ENCODE peak calls at places on chromosomes 13 and 19, in four cellular contexts. One of them, this sample, is unnamed.

GRCh38 chr13:104691765-104692164 is 1625.5 kb upstream of the SLC10A2 start:
- DNase-seq in cardiac muscle cell: no peak
- DNase-seq in thoracic aorta: no peak
- DNase-seq in WERI-Rb-1: no peak
- DNase-seq in this sample: no peak

GRCh38 chr13:93775507-93776108 is 549.0 kb downstream of the GPC6 start:
- DNase-seq in cardiac muscle cell: no peak
- DNase-seq in thoracic aorta: no peak
- DNase-seq in WERI-Rb-1: no peak
- DNase-seq in this sample: no peak

GRCh38 chr19:51158474-51159129 is 16.5 kb downstream of the SIGLEC7 start:
- DNase-seq in cardiac muscle cell: peak
- DNase-seq in thoracic aorta: no peak
- DNase-seq in WERI-Rb-1: peak
- DNase-seq in this sample: peak

GRCh38 chr13:45602183-45602582 is 13.4 kb downstream of the ERICH6B start:
- DNase-seq in cardiac muscle cell: no peak
- DNase-seq in thoracic aorta: no peak
- DNase-seq in WERI-Rb-1: no peak
- DNase-seq in this sample: no peak

GRCh38 chr13:43953370-43953769 is 73.7 kb downstream of the LACC1 start:
- DNase-seq in cardiac muscle cell: no peak
- DNase-seq in thoracic aorta: no peak
- DNase-seq in WERI-Rb-1: no peak
- DNase-seq in this sample: no peak

GRCh38 chr13:109207618-109208017 is 578.2 kb downstream of the MYO16 start:
- DNase-seq in cardiac muscle cell: no peak
- DNase-seq in thoracic aorta: no peak
- DNase-seq in WERI-Rb-1: peak
- DNase-seq in this sample: peak

GRCh38 chr13:82654851-82655517 is 1227.3 kb downstream of the SLITRK1 start:
- DNase-seq in cardiac muscle cell: no peak
- DNase-seq in thoracic aorta: peak
- DNase-seq in WERI-Rb-1: no peak
- DNase-seq in this sample: no peak

GRCh38 chr13:77184455-77184854 is 142.4 kb downstream of the MYCBP2 start:
- DNase-seq in cardiac muscle cell: no peak
- DNase-seq in thoracic aorta: no peak
- DNase-seq in WERI-Rb-1: no peak
- DNase-seq in this sample: no peak

GRCh38 chr19:27765397-27765796 is 1447.6 kb downstream of the UQCRFS1 start:
- DNase-seq in cardiac muscle cell: no peak
- DNase-seq in thoracic aorta: no peak
- DNase-seq in WERI-Rb-1: no peak
- DNase-seq in this sample: no peak

GRCh38 chr13:59546178-59546577 is 617.5 kb downstream of the DIAPH3 start:
- DNase-seq in cardiac muscle cell: no peak
- DNase-seq in thoracic aorta: no peak
- DNase-seq in WERI-Rb-1: no peak
- DNase-seq in this sample: no peak

GRCh38 chr13:24627090-24627714 is 53.0 kb upstream of the ATP12A start:
- DNase-seq in cardiac muscle cell: peak
- DNase-seq in thoracic aorta: no peak
- DNase-seq in WERI-Rb-1: peak
- DNase-seq in this sample: peak

GRCh38 chr19:10836478-10837325 is 690 bp upstream of the TMED1 start:
- DNase-seq in cardiac muscle cell: peak
- DNase-seq in thoracic aorta: peak
- DNase-seq in WERI-Rb-1: peak
- DNase-seq in this sample: peak

DNA sequence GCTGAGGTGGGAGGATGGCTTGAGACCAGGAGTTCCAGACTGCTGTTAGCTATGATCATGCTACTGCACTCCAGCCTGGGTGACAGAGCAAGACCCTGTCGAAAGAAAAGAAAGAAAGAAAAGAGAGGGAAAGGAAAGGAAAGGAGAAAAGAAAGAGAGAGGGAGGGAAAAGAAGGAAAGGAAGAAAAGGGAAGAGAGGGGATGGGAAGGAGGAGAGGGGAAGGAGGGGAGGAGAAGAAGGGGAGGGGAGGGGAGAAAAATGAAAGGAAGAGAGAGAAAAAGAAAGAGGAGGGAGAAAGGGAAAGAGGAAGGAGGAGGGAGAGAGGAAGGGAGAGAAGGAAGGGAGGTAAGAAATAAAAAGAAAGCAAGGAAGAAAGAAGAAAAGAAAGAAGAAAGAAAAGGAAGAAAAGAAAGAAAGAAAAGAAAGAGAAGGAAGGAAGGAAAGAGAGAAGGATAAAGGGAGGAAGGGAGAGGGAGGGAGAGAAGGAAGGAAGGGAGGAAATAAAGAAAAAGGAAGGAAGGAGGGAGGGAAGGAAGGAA is 44.1 kb downstream of the INSR start:
- DNase-seq in cardiac muscle cell: no peak
- DNase-seq in thoracic aorta: no peak
- DNase-seq in WERI-Rb-1: no peak
- DNase-seq in this sample: no peak
- TF ChIP-seq CTCF in cardiac muscle cell: no peak
- TF ChIP-seq CTCF in thoracic aorta: no peak
- TF ChIP-seq CTCF in WERI-Rb-1: no peak
- TF ChIP-seq CTCF in this sample: no peak

DNA sequence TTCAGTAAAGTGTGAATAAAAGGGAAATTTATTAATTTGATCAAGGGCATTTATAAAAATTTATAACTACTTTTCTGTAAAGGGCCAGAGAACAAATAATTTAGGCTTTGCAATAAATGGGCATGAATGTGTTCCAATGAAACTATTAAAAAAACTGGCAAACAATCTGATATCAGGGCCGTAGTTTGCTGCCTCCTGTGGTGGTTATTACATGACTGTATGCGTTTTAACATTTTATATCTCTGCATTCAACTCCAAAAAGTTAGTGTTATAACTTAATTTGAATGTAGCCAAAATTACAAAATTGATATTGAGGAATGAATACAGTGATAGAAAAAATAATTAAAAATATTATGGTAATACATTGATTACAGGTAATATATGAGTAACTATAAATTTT is 80.5 kb upstream of the POSTN start:
- DNase-seq in cardiac muscle cell: no peak
- DNase-seq in thoracic aorta: no peak
- DNase-seq in WERI-Rb-1: no peak
- DNase-seq in this sample: no peak
- TF ChIP-seq CTCF in cardiac muscle cell: peak
- TF ChIP-seq CTCF in thoracic aorta: no peak
- TF ChIP-seq CTCF in WERI-Rb-1: no peak
- TF ChIP-seq CTCF in this sample: no peak

DNA sequence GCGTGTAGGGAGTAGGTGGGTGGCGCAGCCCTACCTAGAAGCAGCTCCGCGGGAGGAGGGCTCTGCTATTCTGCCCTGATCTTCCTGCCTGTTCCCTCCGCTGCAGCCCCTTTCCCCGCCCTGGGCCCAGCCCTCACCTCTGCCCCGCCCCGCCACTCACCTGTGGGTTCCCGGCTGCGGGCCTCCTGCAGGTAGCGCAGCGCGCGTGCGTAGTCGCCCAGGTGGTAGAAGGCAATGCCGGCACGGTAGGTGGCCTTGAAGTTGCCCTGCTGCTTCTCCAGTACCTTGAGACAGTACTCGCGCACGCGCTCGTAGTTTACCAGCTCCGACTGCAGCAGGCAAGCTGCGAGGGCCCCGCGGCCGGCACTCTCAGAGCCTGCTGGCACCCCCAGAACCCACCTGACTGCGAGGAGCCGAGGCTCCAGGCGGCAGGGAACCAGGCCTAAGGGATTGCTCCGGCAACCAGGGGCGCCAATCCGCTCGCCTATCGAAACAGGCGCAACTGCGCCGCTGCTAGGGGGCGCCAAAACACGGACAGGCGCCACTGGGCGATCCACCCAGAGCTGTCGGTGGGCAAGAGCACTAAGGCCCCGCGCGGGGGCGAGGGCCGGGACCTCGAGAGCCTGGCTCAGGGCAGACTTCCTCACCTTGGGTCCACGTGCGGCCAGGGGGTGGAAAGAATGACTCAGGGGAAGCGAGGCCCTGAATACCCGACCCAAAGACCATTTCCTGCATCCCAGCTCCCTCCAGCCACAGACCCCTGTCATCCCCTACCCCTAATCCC is 965 bp downstream of the TTC9B start:
- DNase-seq in cardiac muscle cell: peak
- DNase-seq in thoracic aorta: no peak
- DNase-seq in WERI-Rb-1: peak
- DNase-seq in this sample: peak
- TF ChIP-seq CTCF in cardiac muscle cell: peak
- TF ChIP-seq CTCF in thoracic aorta: no peak
- TF ChIP-seq CTCF in WERI-Rb-1: peak
- TF ChIP-seq CTCF in this sample: peak

DNA sequence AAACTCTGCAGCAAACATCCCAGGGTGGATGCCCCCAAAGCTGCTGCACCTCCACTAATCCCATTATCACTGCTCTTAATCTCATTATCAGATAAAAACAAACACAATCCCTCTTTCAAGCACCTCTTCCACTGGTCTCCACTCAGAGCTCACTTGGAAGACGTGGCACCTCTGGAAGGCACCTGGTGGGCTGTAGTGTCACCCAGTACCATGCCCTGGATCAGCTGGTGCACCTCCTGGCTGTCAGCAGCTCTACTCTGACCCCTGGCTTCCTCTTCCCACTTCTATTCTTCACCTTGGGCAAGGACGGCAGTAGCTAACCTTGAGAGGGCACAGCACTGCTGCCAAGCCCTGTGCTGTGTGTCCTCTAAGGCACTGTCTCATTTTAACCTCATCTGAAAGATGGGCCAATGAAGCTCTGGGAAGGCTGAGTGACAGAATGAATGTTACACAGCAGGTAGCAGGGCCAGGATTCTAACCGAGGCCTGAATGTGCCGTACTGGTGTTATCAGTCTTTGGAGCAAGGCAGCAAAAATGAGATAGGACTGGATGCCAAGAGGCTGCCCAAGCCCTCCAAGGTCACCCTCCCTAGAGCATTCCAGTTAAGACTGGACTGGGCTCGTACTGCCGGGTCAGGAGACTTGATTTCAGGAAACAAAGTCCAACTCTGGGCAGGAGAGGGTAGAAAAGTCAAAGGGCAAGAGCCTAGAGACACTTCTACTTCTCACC is 7.4 kb downstream of the BRD4 start:
- DNase-seq in cardiac muscle cell: peak
- DNase-seq in thoracic aorta: no peak
- DNase-seq in WERI-Rb-1: peak
- DNase-seq in this sample: no peak
- TF ChIP-seq CTCF in cardiac muscle cell: no peak
- TF ChIP-seq CTCF in thoracic aorta: no peak
- TF ChIP-seq CTCF in WERI-Rb-1: no peak
- TF ChIP-seq CTCF in this sample: no peak

DNA sequence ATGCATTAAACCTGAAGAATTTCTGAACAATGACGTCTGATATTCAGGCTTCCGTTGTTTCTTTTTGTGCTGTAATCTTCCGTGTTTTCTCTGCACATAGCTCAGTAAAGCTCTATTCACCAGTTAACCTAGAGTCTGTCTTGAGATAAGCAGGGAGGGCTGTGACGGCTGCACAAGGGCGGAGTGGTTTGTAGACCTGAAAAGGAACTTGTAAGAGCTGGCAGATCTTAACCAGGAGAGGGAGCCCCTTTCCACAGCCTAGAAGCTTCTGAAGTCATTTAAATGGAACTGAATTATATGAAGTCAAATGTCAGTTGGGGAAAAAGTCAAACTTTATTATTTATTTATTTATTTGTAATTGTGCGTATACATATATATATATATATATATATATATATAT is 27.5 kb downstream of the DPRX start:
- DNase-seq in cardiac muscle cell: peak
- DNase-seq in thoracic aorta: no peak
- DNase-seq in WERI-Rb-1: peak
- DNase-seq in this sample: no peak
- TF ChIP-seq CTCF in cardiac muscle cell: no peak
- TF ChIP-seq CTCF in thoracic aorta: no peak
- TF ChIP-seq CTCF in WERI-Rb-1: no peak
- TF ChIP-seq CTCF in this sample: no peak

GRCh38 chr13:21061077-21061945 is at the start of gene LATS2:
- DNase-seq in cardiac muscle cell: peak
- DNase-seq in thoracic aorta: peak
- DNase-seq in WERI-Rb-1: peak
- DNase-seq in this sample: peak
- TF ChIP-seq CTCF in cardiac muscle cell: peak
- TF ChIP-seq CTCF in thoracic aorta: no peak
- TF ChIP-seq CTCF in WERI-Rb-1: peak
- TF ChIP-seq CTCF in this sample: no peak